ENCODE peak calls at places on chromosomes 3 and 15, in seven cellular contexts. One of them, this sample, is unnamed.

GRCh38 chr3:36542186-36542585 is 161.9 kb downstream of the STAC start:
- DNase-seq in IMR-90: no peak
- DNase-seq in H9: no peak
- DNase-seq in neuronal stem cell: no peak
- DNase-seq in mesenchymal stem cell: no peak
- DNase-seq in mesendoderm: no peak
- DNase-seq in H1: no peak
- DNase-seq in this sample: no peak

GRCh38 chr3:190266265-190266914 is 55.9 kb downstream of the CLDN1 start:
- DNase-seq in IMR-90: no peak
- DNase-seq in H9: no peak
- DNase-seq in neuronal stem cell: no peak
- DNase-seq in mesenchymal stem cell: no peak
- DNase-seq in mesendoderm: no peak
- DNase-seq in H1: no peak
- DNase-seq in this sample: no peak

GRCh38 chr15:63856711-63857458 is 23.1 kb upstream of the HERC1 start:
- DNase-seq in IMR-90: peak; percentile 62
- DNase-seq in H9: no peak
- DNase-seq in neuronal stem cell: no peak
- DNase-seq in mesenchymal stem cell: peak; percentile 16
- DNase-seq in mesendoderm: peak; percentile 74
- DNase-seq in H1: no peak
- DNase-seq in this sample: peak; percentile 99

GRCh38 chr3:197810901-197811300 is 19.8 kb downstream of the LRCH3 start:
- DNase-seq in IMR-90: no peak
- DNase-seq in H9: no peak
- DNase-seq in neuronal stem cell: no peak
- DNase-seq in mesenchymal stem cell: peak; percentile 52
- DNase-seq in mesendoderm: no peak
- DNase-seq in H1: no peak
- DNase-seq in this sample: no peak

GRCh38 chr3:176415896-176416295 is 781.4 kb downstream of the TBL1XR1 start:
- DNase-seq in IMR-90: no peak
- DNase-seq in H9: no peak
- DNase-seq in neuronal stem cell: no peak
- DNase-seq in mesenchymal stem cell: no peak
- DNase-seq in mesendoderm: peak; percentile 7
- DNase-seq in H1: no peak
- DNase-seq in this sample: no peak

GRCh38 chr3:192845196-192845855 is 72.3 kb downstream of the MB21D2 start:
- DNase-seq in IMR-90: peak; percentile 87
- DNase-seq in H9: no peak
- DNase-seq in neuronal stem cell: no peak
- DNase-seq in mesenchymal stem cell: peak; percentile 70
- DNase-seq in mesendoderm: no peak
- DNase-seq in H1: no peak
- DNase-seq in this sample: no peak

GRCh38 chr15:91407237-91407889 is 307.3 kb downstream of the SV2B start:
- DNase-seq in IMR-90: peak; percentile 46
- DNase-seq in H9: peak; percentile 42
- DNase-seq in neuronal stem cell: no peak
- DNase-seq in mesenchymal stem cell: no peak
- DNase-seq in mesendoderm: peak; percentile 92
- DNase-seq in H1: no peak
- DNase-seq in this sample: no peak

GRCh38 chr15:51156957-51157356 is 62.3 kb upstream of the TNFAIP8L3 start:
- DNase-seq in IMR-90: no peak
- DNase-seq in H9: no peak
- DNase-seq in neuronal stem cell: no peak
- DNase-seq in mesenchymal stem cell: no peak
- DNase-seq in mesendoderm: no peak
- DNase-seq in H1: no peak
- DNase-seq in this sample: no peak

GRCh38 chr15:45891766-45892165 is 256.9 kb downstream of the SQOR start:
- DNase-seq in IMR-90: no peak
- DNase-seq in H9: no peak
- DNase-seq in neuronal stem cell: no peak
- DNase-seq in mesenchymal stem cell: no peak
- DNase-seq in mesendoderm: no peak
- DNase-seq in H1: no peak
- DNase-seq in this sample: no peak

GRCh38 chr15:94395626-94396025 is 164.3 kb downstream of the MCTP2 start:
- DNase-seq in IMR-90: peak; percentile 65
- DNase-seq in H9: no peak
- DNase-seq in neuronal stem cell: no peak
- DNase-seq in mesenchymal stem cell: peak; percentile 13
- DNase-seq in mesendoderm: no peak
- DNase-seq in H1: no peak
- DNase-seq in this sample: no peak

GRCh38 chr3:151553873-151554272 is 93.0 kb upstream of the IGSF10 start:
- DNase-seq in IMR-90: no peak
- DNase-seq in H9: no peak
- DNase-seq in neuronal stem cell: no peak
- DNase-seq in mesenchymal stem cell: peak; percentile 64
- DNase-seq in mesendoderm: peak; percentile 45
- DNase-seq in H1: no peak
- DNase-seq in this sample: peak; percentile 95

GRCh38 chr3:23938657-23939056 is 6.4 kb upstream of the NR1D2 start:
- DNase-seq in IMR-90: no peak
- DNase-seq in H9: no peak
- DNase-seq in neuronal stem cell: no peak
- DNase-seq in mesenchymal stem cell: no peak
- DNase-seq in mesendoderm: peak; percentile 97
- DNase-seq in H1: no peak
- DNase-seq in this sample: no peak

GRCh38 chr15:55764398-55764797 is 21.4 kb upstream of the PRTG start:
- DNase-seq in IMR-90: no peak
- DNase-seq in H9: no peak
- DNase-seq in neuronal stem cell: no peak
- DNase-seq in mesenchymal stem cell: no peak
- DNase-seq in mesendoderm: peak; percentile 63
- DNase-seq in H1: no peak
- DNase-seq in this sample: no peak

GRCh38 chr3:55604414-55604813 is 117.3 kb upstream of the WNT5A start:
- DNase-seq in IMR-90: no peak
- DNase-seq in H9: no peak
- DNase-seq in neuronal stem cell: no peak
- DNase-seq in mesenchymal stem cell: no peak
- DNase-seq in mesendoderm: no peak
- DNase-seq in H1: no peak
- DNase-seq in this sample: no peak

GRCh38 chr3:99767341-99767740 is 50.3 kb upstream of the CMSS1 start:
- DNase-seq in IMR-90: no peak
- DNase-seq in H9: no peak
- DNase-seq in neuronal stem cell: no peak
- DNase-seq in mesenchymal stem cell: no peak
- DNase-seq in mesendoderm: no peak
- DNase-seq in H1: no peak
- DNase-seq in this sample: no peak

GRCh38 chr15:89451846-89452245 is 44.5 kb downstream of the RHCG start:
- DNase-seq in IMR-90: no peak
- DNase-seq in H9: no peak
- DNase-seq in neuronal stem cell: no peak
- DNase-seq in mesenchymal stem cell: no peak
- DNase-seq in mesendoderm: no peak
- DNase-seq in H1: no peak
- DNase-seq in this sample: no peak

GRCh38 chr3:152400912-152401311 is 132.2 kb downstream of the MBNL1 start:
- DNase-seq in IMR-90: peak; percentile 94
- DNase-seq in H9: no peak
- DNase-seq in neuronal stem cell: no peak
- DNase-seq in mesenchymal stem cell: peak; percentile 74
- DNase-seq in mesendoderm: no peak
- DNase-seq in H1: no peak
- DNase-seq in this sample: no peak

GRCh38 chr3:108554913-108555571 is 34.2 kb downstream of the CIP2A start:
- DNase-seq in IMR-90: no peak
- DNase-seq in H9: no peak
- DNase-seq in neuronal stem cell: no peak
- DNase-seq in mesenchymal stem cell: no peak
- DNase-seq in mesendoderm: no peak
- DNase-seq in H1: no peak
- DNase-seq in this sample: peak; percentile 49

GRCh38 chr3:135125171-135125801 is 330.2 kb downstream of the EPHB1 start:
- DNase-seq in IMR-90: peak; percentile 27
- DNase-seq in H9: no peak
- DNase-seq in neuronal stem cell: peak; percentile 63
- DNase-seq in mesenchymal stem cell: peak; percentile 4
- DNase-seq in mesendoderm: peak; percentile 56
- DNase-seq in H1: peak; percentile 48
- DNase-seq in this sample: no peak

GRCh38 chr3:58383904-58384303 is 49.7 kb downstream of the PDHB start:
- DNase-seq in IMR-90: peak; percentile 99
- DNase-seq in H9: no peak
- DNase-seq in neuronal stem cell: no peak
- DNase-seq in mesenchymal stem cell: peak; percentile 99
- DNase-seq in mesendoderm: peak; percentile 21
- DNase-seq in H1: no peak
- DNase-seq in this sample: peak; percentile 66

GRCh38 chr3:41579861-41580260 is 380.6 kb downstream of the CTNNB1 start:
- DNase-seq in IMR-90: no peak
- DNase-seq in H9: no peak
- DNase-seq in neuronal stem cell: no peak
- DNase-seq in mesenchymal stem cell: no peak
- DNase-seq in mesendoderm: no peak
- DNase-seq in H1: no peak
- DNase-seq in this sample: no peak

GRCh38 chr3:2772803-2773202 is 337.4 kb downstream of the IL5RA start:
- DNase-seq in IMR-90: no peak
- DNase-seq in H9: no peak
- DNase-seq in neuronal stem cell: no peak
- DNase-seq in mesenchymal stem cell: no peak
- DNase-seq in mesendoderm: no peak
- DNase-seq in H1: no peak
- DNase-seq in this sample: no peak

DNA sequence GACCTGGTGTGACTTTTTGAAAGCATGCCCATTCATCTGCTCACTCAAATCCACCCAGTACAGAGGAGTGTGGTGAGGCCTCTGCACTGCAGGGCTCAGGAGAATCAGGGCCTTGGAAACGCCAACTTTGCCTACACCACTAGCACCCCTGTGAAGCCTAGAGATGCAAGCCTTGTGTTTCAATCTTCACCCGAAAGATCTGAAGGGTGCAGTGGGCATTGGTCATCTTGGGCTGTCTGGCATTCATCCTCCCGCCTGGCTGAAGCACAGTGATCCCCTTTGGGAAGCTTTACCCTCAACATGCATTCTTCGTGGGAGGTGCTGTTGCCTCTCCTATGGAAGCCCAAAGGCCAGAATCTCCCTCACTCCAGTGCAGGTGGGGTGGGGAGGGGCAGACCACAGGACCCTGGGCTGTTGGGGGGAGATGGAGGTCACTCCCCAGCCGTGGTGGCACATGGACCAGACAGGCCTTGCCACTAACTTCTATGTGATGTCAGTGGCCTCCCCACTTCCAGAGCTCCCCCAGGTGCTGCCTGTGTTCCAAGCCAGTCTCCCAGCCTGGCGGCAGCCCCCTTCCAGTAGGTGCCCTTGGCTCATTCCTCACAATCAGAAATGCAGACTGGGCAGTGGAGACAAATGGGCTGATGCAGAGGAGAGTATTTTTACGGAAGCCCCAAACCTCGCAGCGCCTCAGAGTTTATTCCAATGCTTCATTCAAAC is 92.5 kb downstream of the ADAMTS17 start:
- DNase-seq in IMR-90: no peak
- DNase-seq in H9: no peak
- DNase-seq in neuronal stem cell: no peak
- DNase-seq in mesenchymal stem cell: no peak
- DNase-seq in mesendoderm: no peak
- DNase-seq in H1: peak; percentile 17
- DNase-seq in this sample: no peak
- H3K18ac ChIP-seq in IMR-90: no peak overlapping the region
- H3K18ac ChIP-seq in H9: no peak overlapping the region
- H3K18ac ChIP-seq in neuronal stem cell: no peak overlapping the region
- H3K18ac ChIP-seq in mesenchymal stem cell: no peak overlapping the region
- H3K18ac ChIP-seq in mesendoderm: no peak overlapping the region
- H3K18ac ChIP-seq in H1: no peak overlapping the region
- H3K18ac ChIP-seq in this sample: no peak overlapping the region

DNA sequence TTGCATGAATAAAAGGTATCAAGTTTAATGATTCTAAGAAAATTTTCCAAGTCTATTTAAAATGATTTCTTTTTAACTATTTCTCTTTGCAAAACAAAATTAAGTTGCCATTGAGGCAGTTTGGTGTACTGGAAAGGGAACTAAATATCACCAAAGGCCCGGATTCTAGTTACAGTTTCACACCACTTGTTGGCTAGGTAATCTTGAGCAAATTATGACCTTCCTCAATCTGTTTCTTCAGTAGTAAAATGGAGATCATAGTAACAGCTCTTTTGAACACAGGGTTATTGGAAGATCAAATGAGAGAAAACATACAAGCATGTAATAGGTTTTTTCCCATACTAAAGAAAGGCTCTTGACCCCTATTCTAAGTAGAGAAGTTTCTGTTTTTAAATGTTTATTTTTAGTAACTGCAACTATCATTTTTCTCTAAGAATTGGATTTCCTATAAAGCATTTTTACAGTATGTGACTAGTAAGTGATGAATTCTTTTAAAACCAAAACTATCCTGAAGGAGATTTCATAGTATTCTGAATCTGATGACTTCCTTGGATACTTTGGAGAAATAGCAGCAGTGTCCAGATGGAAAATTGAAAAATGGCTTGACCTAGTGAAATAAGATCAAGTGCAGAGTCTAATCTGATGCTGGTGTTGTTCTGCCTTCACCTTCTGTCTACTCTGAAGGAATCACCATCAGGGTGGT is 15.7 kb downstream of the SCAANT1 start:
- DNase-seq in IMR-90: peak; percentile 35
- DNase-seq in H9: no peak
- DNase-seq in neuronal stem cell: no peak
- DNase-seq in mesenchymal stem cell: no peak
- DNase-seq in mesendoderm: no peak
- DNase-seq in H1: no peak
- DNase-seq in this sample: no peak
- H3K18ac ChIP-seq in IMR-90: no peak overlapping the region
- H3K18ac ChIP-seq in H9: no peak overlapping the region
- H3K18ac ChIP-seq in neuronal stem cell: no peak overlapping the region
- H3K18ac ChIP-seq in mesenchymal stem cell: no peak overlapping the region
- H3K18ac ChIP-seq in mesendoderm: no peak overlapping the region
- H3K18ac ChIP-seq in H1: no peak overlapping the region
- H3K18ac ChIP-seq in this sample: no peak overlapping the region

DNA sequence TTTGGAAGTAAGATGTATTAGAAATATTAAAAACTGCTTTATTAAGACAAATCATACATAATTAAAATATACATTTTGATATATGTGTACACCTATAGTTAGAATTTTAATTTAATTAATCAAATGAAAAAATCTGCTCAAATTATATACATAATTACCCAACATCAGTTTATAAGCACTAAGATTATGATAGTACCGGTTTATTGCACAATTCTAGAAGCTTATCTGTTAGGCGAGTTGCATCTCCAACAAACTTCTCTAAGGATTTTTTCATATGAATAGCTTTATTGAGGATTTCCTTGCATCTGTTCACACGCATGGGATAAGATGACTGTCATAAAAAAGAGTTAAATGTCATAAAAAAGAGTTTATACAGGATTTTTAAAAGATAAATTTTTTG is 19.9 kb upstream of the XRN1 start:
- DNase-seq in IMR-90: no peak
- DNase-seq in H9: no peak
- DNase-seq in neuronal stem cell: no peak
- DNase-seq in mesenchymal stem cell: no peak
- DNase-seq in mesendoderm: no peak
- DNase-seq in H1: no peak
- DNase-seq in this sample: no peak
- H3K18ac ChIP-seq in IMR-90: no peak overlapping the region
- H3K18ac ChIP-seq in H9: no peak overlapping the region
- H3K18ac ChIP-seq in neuronal stem cell: no peak overlapping the region
- H3K18ac ChIP-seq in mesenchymal stem cell: no peak overlapping the region
- H3K18ac ChIP-seq in mesendoderm: no peak overlapping the region
- H3K18ac ChIP-seq in H1: no peak overlapping the region
- H3K18ac ChIP-seq in this sample: no peak overlapping the region

GRCh38 chr3:123124936-123125335 is 58.1 kb downstream of the PDIA5 start:
- DNase-seq in IMR-90: no peak
- DNase-seq in H9: no peak
- DNase-seq in neuronal stem cell: no peak
- DNase-seq in mesenchymal stem cell: no peak
- DNase-seq in mesendoderm: no peak
- DNase-seq in H1: no peak
- DNase-seq in this sample: no peak
- H3K18ac ChIP-seq in IMR-90: no peak overlapping the region
- H3K18ac ChIP-seq in H9: no peak overlapping the region
- H3K18ac ChIP-seq in neuronal stem cell: peak overlapping the region; percentile 83
- H3K18ac ChIP-seq in mesenchymal stem cell: no peak overlapping the region
- H3K18ac ChIP-seq in mesendoderm: no peak overlapping the region
- H3K18ac ChIP-seq in H1: no peak overlapping the region
- H3K18ac ChIP-seq in this sample: no peak overlapping the region